ENCODE peak calls at places on chromosomes 11 and 22, in four cellular contexts. One of them, this sample, is unnamed.

GRCh38 chr11:39541945-39542351 is 1917.5 kb downstream of the LRRC4C start:
- DNase-seq in BE2C: no peak
- DNase-seq in cardiac fibroblast: no peak
- DNase-seq in neural progenitor cell: peak
- DNase-seq in this sample: no peak

GRCh38 chr11:66278396-66279091 is 569 bp downstream of the CNIH2 start:
- DNase-seq in neural progenitor cell: peak
- DNase-seq in BE2C: no peak
- DNase-seq in cardiac fibroblast: peak
- DNase-seq in this sample: no peak

GRCh38 chr22:38881464-38881871 is 9.5 kb upstream of the CBX6 start:
- DNase-seq in cardiac fibroblast: peak
- DNase-seq in BE2C: no peak
- DNase-seq in neural progenitor cell: no peak
- DNase-seq in this sample: no peak

GRCh38 chr11:133064152-133064877 is 468.0 kb downstream of the OPCML start:
- DNase-seq in cardiac fibroblast: peak
- DNase-seq in BE2C: peak
- DNase-seq in neural progenitor cell: peak
- DNase-seq in this sample: peak

GRCh38 chr11:11416917-11417316 is 63.9 kb upstream of the CSNK2A3 start:
- DNase-seq in cardiac fibroblast: peak
- DNase-seq in BE2C: no peak
- DNase-seq in neural progenitor cell: no peak
- DNase-seq in this sample: no peak

GRCh38 chr22:17411213-17411612 is 42.0 kb downstream of the CECR2 start:
- DNase-seq in BE2C: no peak
- DNase-seq in cardiac fibroblast: peak
- DNase-seq in neural progenitor cell: no peak
- DNase-seq in this sample: no peak

GRCh38 chr22:39130892-39131855 is 21.3 kb downstream of the CBX7 start:
- DNase-seq in neural progenitor cell: peak
- DNase-seq in BE2C: no peak
- DNase-seq in cardiac fibroblast: peak
- DNase-seq in this sample: no peak

GRCh38 chr11:110088535-110089344 is 4.5 kb upstream of the ZC3H12C start:
- DNase-seq in neural progenitor cell: no peak
- DNase-seq in cardiac fibroblast: no peak
- DNase-seq in BE2C: no peak
- DNase-seq in this sample: no peak

GRCh38 chr11:72278911-72279310 is 34.9 kb upstream of the PHOX2A start:
- DNase-seq in BE2C: no peak
- DNase-seq in cardiac fibroblast: peak
- DNase-seq in neural progenitor cell: no peak
- DNase-seq in this sample: no peak

GRCh38 chr22:39348909-39349505 is 784 bp upstream of the SYNGR1 start:
- DNase-seq in BE2C: peak
- DNase-seq in neural progenitor cell: peak
- DNase-seq in cardiac fibroblast: no peak
- DNase-seq in this sample: no peak

GRCh38 chr11:131511794-131512193 is 141.4 kb downstream of the NTM start:
- DNase-seq in neural progenitor cell: peak
- DNase-seq in BE2C: no peak
- DNase-seq in cardiac fibroblast: no peak
- DNase-seq in this sample: peak

GRCh38 chr22:38317995-38318715 is 922 bp upstream of the CSNK1E start:
- DNase-seq in neural progenitor cell: peak
- DNase-seq in BE2C: peak
- DNase-seq in cardiac fibroblast: peak
- DNase-seq in this sample: no peak

GRCh38 chr22:27377501-27377900 is 424.1 kb downstream of the MN1 start:
- DNase-seq in BE2C: no peak
- DNase-seq in neural progenitor cell: no peak
- DNase-seq in cardiac fibroblast: no peak
- DNase-seq in this sample: no peak

GRCh38 chr11:119493712-119494111 is 70.7 kb upstream of the THY1 start:
- DNase-seq in BE2C: no peak
- DNase-seq in cardiac fibroblast: peak
- DNase-seq in neural progenitor cell: peak
- DNase-seq in this sample: peak

GRCh38 chr11:118163494-118163893 is 10.9 kb upstream of the SCN4B start:
- DNase-seq in cardiac fibroblast: no peak
- DNase-seq in neural progenitor cell: no peak
- DNase-seq in BE2C: no peak
- DNase-seq in this sample: no peak

GRCh38 chr11:5846689-5847088 is 5.0 kb upstream of the OR52E6 start:
- DNase-seq in cardiac fibroblast: no peak
- DNase-seq in BE2C: no peak
- DNase-seq in neural progenitor cell: no peak
- DNase-seq in this sample: no peak

GRCh38 chr11:5851002-5851401 is 6.5 kb downstream of the OR52E8 start:
- DNase-seq in cardiac fibroblast: no peak
- DNase-seq in neural progenitor cell: no peak
- DNase-seq in BE2C: no peak
- DNase-seq in this sample: no peak
- TF ChIP-seq CTCF in cardiac fibroblast: no peak
- TF ChIP-seq CTCF in neural progenitor cell: no peak
- TF ChIP-seq CTCF in BE2C: no peak
- TF ChIP-seq CTCF in this sample: no peak

GRCh38 chr11:16252373-16252772 is 104.0 kb downstream of the SOX6 start:
- DNase-seq in BE2C: no peak
- DNase-seq in cardiac fibroblast: peak
- DNase-seq in neural progenitor cell: peak
- DNase-seq in this sample: no peak
- TF ChIP-seq CTCF in BE2C: peak
- TF ChIP-seq CTCF in cardiac fibroblast: peak
- TF ChIP-seq CTCF in neural progenitor cell: peak
- TF ChIP-seq CTCF in this sample: peak

DNA sequence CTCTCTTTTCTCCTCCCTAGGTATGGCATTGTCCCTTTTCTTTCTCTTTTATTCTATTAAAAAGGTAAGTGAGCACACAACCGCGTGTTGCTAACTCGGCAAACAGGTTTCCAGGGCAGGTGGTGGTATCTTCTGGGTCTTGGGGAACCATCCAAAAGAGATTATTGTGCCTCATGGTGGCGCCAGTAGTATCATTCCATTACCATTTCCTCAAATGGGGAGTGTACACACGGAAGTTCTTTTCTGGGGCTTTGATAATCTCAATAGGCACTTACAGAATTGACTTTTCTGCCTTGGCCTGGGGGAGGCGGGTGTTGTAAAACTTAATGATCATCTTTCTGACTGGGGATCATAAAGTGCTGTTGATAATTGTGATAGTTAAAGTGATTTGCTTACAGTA is 234.1 kb downstream of the KIRREL3 start:
- DNase-seq in neural progenitor cell: no peak
- DNase-seq in cardiac fibroblast: no peak
- DNase-seq in BE2C: no peak
- DNase-seq in this sample: no peak
- TF ChIP-seq CTCF in neural progenitor cell: no peak
- TF ChIP-seq CTCF in cardiac fibroblast: no peak
- TF ChIP-seq CTCF in BE2C: no peak
- TF ChIP-seq CTCF in this sample: no peak

GRCh38 chr22:32389685-32390084 is 22.4 kb downstream of the RTCB start:
- DNase-seq in cardiac fibroblast: peak
- DNase-seq in BE2C: peak
- DNase-seq in neural progenitor cell: peak
- DNase-seq in this sample: peak
- TF ChIP-seq CTCF in cardiac fibroblast: peak
- TF ChIP-seq CTCF in BE2C: peak
- TF ChIP-seq CTCF in neural progenitor cell: peak
- TF ChIP-seq CTCF in this sample: peak

GRCh38 chr11:61695917-61696316 is 15.7 kb downstream of the DAGLA start:
- DNase-seq in BE2C: peak
- DNase-seq in neural progenitor cell: no peak
- DNase-seq in cardiac fibroblast: peak
- DNase-seq in this sample: no peak
- TF ChIP-seq CTCF in BE2C: no peak
- TF ChIP-seq CTCF in neural progenitor cell: no peak
- TF ChIP-seq CTCF in cardiac fibroblast: no peak
- TF ChIP-seq CTCF in this sample: no peak

GRCh38 chr11:94507485-94507884 is 4.8 kb upstream of the C11orf97 start:
- DNase-seq in BE2C: no peak
- DNase-seq in neural progenitor cell: no peak
- DNase-seq in cardiac fibroblast: peak
- DNase-seq in this sample: no peak

GRCh38 chr11:94515398-94515797 is 3.1 kb downstream of the C11orf97 start:
- DNase-seq in neural progenitor cell: no peak
- DNase-seq in cardiac fibroblast: no peak
- DNase-seq in BE2C: no peak
- DNase-seq in this sample: no peak

GRCh38 chr11:94513091-94513490 is 830 bp downstream of the C11orf97 start:
- DNase-seq in BE2C: no peak
- DNase-seq in cardiac fibroblast: no peak
- DNase-seq in neural progenitor cell: no peak
- DNase-seq in this sample: no peak

GRCh38 chr11:94516725-94517124 is 4.5 kb downstream of the C11orf97 start:
- DNase-seq in neural progenitor cell: no peak
- DNase-seq in cardiac fibroblast: no peak
- DNase-seq in BE2C: no peak
- DNase-seq in this sample: no peak

GRCh38 chr11:94511932-94512781 is at the start of gene C11orf97:
- DNase-seq in BE2C: peak
- DNase-seq in cardiac fibroblast: peak
- DNase-seq in neural progenitor cell: peak
- DNase-seq in this sample: peak
- TF ChIP-seq CTCF in BE2C: no peak
- TF ChIP-seq CTCF in cardiac fibroblast: no peak
- TF ChIP-seq CTCF in neural progenitor cell: no peak
- TF ChIP-seq CTCF in this sample: no peak

GRCh38 chr11:114392735-114393667 is 7.3 kb downstream of the C11orf71 start:
- DNase-seq in neural progenitor cell: no peak
- DNase-seq in BE2C: no peak
- DNase-seq in cardiac fibroblast: no peak
- DNase-seq in this sample: no peak

GRCh38 chr11:114397349-114397982 is 2.8 kb downstream of the C11orf71 start:
- DNase-seq in cardiac fibroblast: peak
- DNase-seq in neural progenitor cell: no peak
- DNase-seq in BE2C: no peak
- DNase-seq in this sample: no peak

GRCh38 chr11:114398303-114398920 is 1.9 kb downstream of the C11orf71 start:
- DNase-seq in BE2C: no peak
- DNase-seq in neural progenitor cell: no peak
- DNase-seq in cardiac fibroblast: no peak
- DNase-seq in this sample: no peak

GRCh38 chr11:114399490-114399889 is 821 bp downstream of the C11orf71 start:
- DNase-seq in neural progenitor cell: peak
- DNase-seq in cardiac fibroblast: no peak
- DNase-seq in BE2C: no peak
- DNase-seq in this sample: no peak

DNA sequence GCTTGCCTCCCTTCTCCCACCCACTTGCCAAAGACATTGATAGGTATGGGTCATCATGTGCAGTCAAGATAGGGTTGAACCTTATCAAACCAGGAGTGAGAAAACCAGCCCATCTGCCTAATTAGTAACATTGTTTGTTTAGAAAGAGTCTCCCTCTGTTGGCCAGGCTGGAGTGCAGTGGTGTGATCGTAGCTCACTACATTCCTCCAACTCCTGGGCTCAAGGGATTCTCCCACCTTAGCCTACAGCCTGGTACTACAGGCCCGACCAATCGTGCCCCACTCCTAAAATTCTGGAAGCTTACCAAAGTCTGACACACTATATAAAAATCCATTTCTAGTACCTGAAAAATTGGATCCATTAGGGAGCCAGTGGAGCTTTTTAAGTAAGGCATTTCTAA is 4.5 kb downstream of the C11orf71 start:
- DNase-seq in BE2C: no peak
- DNase-seq in neural progenitor cell: peak
- DNase-seq in cardiac fibroblast: no peak
- DNase-seq in this sample: no peak
- TF ChIP-seq CTCF in BE2C: peak
- TF ChIP-seq CTCF in neural progenitor cell: peak
- TF ChIP-seq CTCF in cardiac fibroblast: peak
- TF ChIP-seq CTCF in this sample: no peak

GRCh38 chr22:50139843-50140415 is 30.6 kb upstream of the PANX2 start:
- DNase-seq in BE2C: no peak
- DNase-seq in cardiac fibroblast: peak
- DNase-seq in neural progenitor cell: no peak
- DNase-seq in this sample: no peak

GRCh38 chr22:50143096-50143495 is 27.4 kb upstream of the PANX2 start:
- DNase-seq in neural progenitor cell: no peak
- DNase-seq in BE2C: no peak
- DNase-seq in cardiac fibroblast: no peak
- DNase-seq in this sample: no peak

GRCh38 chr22:50141462-50141861 is 29.1 kb upstream of the PANX2 start:
- DNase-seq in BE2C: no peak
- DNase-seq in cardiac fibroblast: no peak
- DNase-seq in neural progenitor cell: no peak
- DNase-seq in this sample: no peak

GRCh38 chr22:50140615-50141014 is 29.9 kb upstream of the PANX2 start:
- DNase-seq in BE2C: no peak
- DNase-seq in neural progenitor cell: no peak
- DNase-seq in cardiac fibroblast: no peak
- DNase-seq in this sample: no peak

DNA sequence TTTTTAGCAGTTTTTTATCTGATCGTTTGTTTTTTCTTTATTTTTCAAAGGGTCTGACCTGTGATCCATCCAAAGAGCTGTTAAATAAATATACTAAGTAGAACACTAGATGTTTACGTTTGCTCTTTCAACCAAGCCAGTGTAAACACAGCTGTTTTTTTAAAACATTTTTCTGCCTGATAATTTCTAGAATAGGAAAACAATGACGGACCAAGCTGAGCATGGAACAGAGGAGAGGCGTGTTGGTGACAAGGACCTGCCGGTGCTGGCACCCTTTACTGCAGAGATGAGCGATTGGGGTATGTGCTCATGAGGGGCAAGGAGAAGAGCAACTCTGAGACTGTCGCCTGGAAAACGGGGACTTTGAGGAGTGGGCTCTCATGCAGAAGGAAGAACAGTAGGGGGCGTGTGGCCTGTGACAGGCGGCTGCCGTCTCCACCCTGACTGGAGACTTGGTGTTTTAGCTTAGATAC is 28.6 kb upstream of the PANX2 start:
- DNase-seq in neural progenitor cell: peak
- DNase-seq in BE2C: no peak
- DNase-seq in cardiac fibroblast: no peak
- DNase-seq in this sample: peak
- TF ChIP-seq CTCF in neural progenitor cell: peak
- TF ChIP-seq CTCF in BE2C: peak
- TF ChIP-seq CTCF in cardiac fibroblast: no peak
- TF ChIP-seq CTCF in this sample: peak

This sample was measured in nephron progenitor cell.